ENCODE peak calls at places on chromosomes 5 and 9, in four cellular contexts. One of them, this sample, is unnamed.

GRCh38 chr9:89730715-89731114 is 125.9 kb downstream of the GADD45G start:
- DNase-seq in aorta: no peak
- DNase-seq in stimulated activated CD4-positive, alpha-beta T cell treated with anti-CD3 and anti-CD28 coated beads, Interleukin-4, amount 100 ng/mL, for 1 hour: no peak
- DNase-seq in posterior cingulate gyrus: no peak
- DNase-seq in this sample: no peak

GRCh38 chr9:88741335-88741734 is 206.4 kb downstream of the NXNL2 start:
- DNase-seq in aorta: no peak
- DNase-seq in stimulated activated CD4-positive, alpha-beta T cell treated with anti-CD3 and anti-CD28 coated beads, Interleukin-4, amount 100 ng/mL, for 1 hour: no peak
- DNase-seq in posterior cingulate gyrus: no peak
- DNase-seq in this sample: no peak

GRCh38 chr5:98510111-98510510 is 263.4 kb upstream of the RGMB start:
- DNase-seq in aorta: no peak
- DNase-seq in posterior cingulate gyrus: peak
- DNase-seq in stimulated activated CD4-positive, alpha-beta T cell treated with anti-CD3 and anti-CD28 coated beads, Interleukin-4, amount 100 ng/mL, for 1 hour: no peak
- DNase-seq in this sample: no peak

GRCh38 chr5:35354751-35355150 is 124.5 kb upstream of the PRLR start:
- DNase-seq in posterior cingulate gyrus: no peak
- DNase-seq in aorta: no peak
- DNase-seq in stimulated activated CD4-positive, alpha-beta T cell treated with anti-CD3 and anti-CD28 coated beads, Interleukin-4, amount 100 ng/mL, for 1 hour: no peak
- DNase-seq in this sample: no peak

GRCh38 chr5:114581136-114581535 is 219.3 kb downstream of the KCNN2 start:
- DNase-seq in aorta: no peak
- DNase-seq in posterior cingulate gyrus: no peak
- DNase-seq in stimulated activated CD4-positive, alpha-beta T cell treated with anti-CD3 and anti-CD28 coated beads, Interleukin-4, amount 100 ng/mL, for 1 hour: no peak
- DNase-seq in this sample: no peak

GRCh38 chr9:6230037-6230778 is 14.6 kb downstream of the IL33 start:
- DNase-seq in posterior cingulate gyrus: no peak
- DNase-seq in stimulated activated CD4-positive, alpha-beta T cell treated with anti-CD3 and anti-CD28 coated beads, Interleukin-4, amount 100 ng/mL, for 1 hour: no peak
- DNase-seq in aorta: peak
- DNase-seq in this sample: no peak

GRCh38 chr5:11903121-11903613 is 1.1 kb downstream of the CTNND2 start:
- DNase-seq in stimulated activated CD4-positive, alpha-beta T cell treated with anti-CD3 and anti-CD28 coated beads, Interleukin-4, amount 100 ng/mL, for 1 hour: no peak
- DNase-seq in posterior cingulate gyrus: no peak
- DNase-seq in aorta: no peak
- DNase-seq in this sample: no peak

GRCh38 chr9:137276757-137277328 is 683 bp upstream of the TOR4A start:
- DNase-seq in stimulated activated CD4-positive, alpha-beta T cell treated with anti-CD3 and anti-CD28 coated beads, Interleukin-4, amount 100 ng/mL, for 1 hour: no peak
- DNase-seq in posterior cingulate gyrus: no peak
- DNase-seq in aorta: peak
- DNase-seq in this sample: no peak

GRCh38 chr9:94861589-94862241 is 135.2 kb downstream of the AOPEP start:
- DNase-seq in stimulated activated CD4-positive, alpha-beta T cell treated with anti-CD3 and anti-CD28 coated beads, Interleukin-4, amount 100 ng/mL, for 1 hour: no peak
- DNase-seq in aorta: no peak
- DNase-seq in posterior cingulate gyrus: no peak
- DNase-seq in this sample: no peak

GRCh38 chr9:23041466-23041865 is 594.8 kb downstream of the DMRTA1 start:
- DNase-seq in posterior cingulate gyrus: no peak
- DNase-seq in aorta: no peak
- DNase-seq in stimulated activated CD4-positive, alpha-beta T cell treated with anti-CD3 and anti-CD28 coated beads, Interleukin-4, amount 100 ng/mL, for 1 hour: no peak
- DNase-seq in this sample: no peak

GRCh38 chr9:136853596-136854112 is 1.5 kb downstream of the MAMDC4 start:
- DNase-seq in posterior cingulate gyrus: peak
- DNase-seq in aorta: peak
- DNase-seq in stimulated activated CD4-positive, alpha-beta T cell treated with anti-CD3 and anti-CD28 coated beads, Interleukin-4, amount 100 ng/mL, for 1 hour: no peak
- DNase-seq in this sample: peak

GRCh38 chr5:106966686-106967315 is 703.9 kb downstream of the EFNA5 start:
- DNase-seq in aorta: no peak
- DNase-seq in posterior cingulate gyrus: no peak
- DNase-seq in stimulated activated CD4-positive, alpha-beta T cell treated with anti-CD3 and anti-CD28 coated beads, Interleukin-4, amount 100 ng/mL, for 1 hour: no peak
- DNase-seq in this sample: no peak

GRCh38 chr9:129283290-129283691 is 105.2 kb upstream of the IER5L start:
- DNase-seq in stimulated activated CD4-positive, alpha-beta T cell treated with anti-CD3 and anti-CD28 coated beads, Interleukin-4, amount 100 ng/mL, for 1 hour: no peak
- DNase-seq in aorta: no peak
- DNase-seq in posterior cingulate gyrus: peak
- DNase-seq in this sample: no peak

GRCh38 chr5:53983568-53984465 is 326.6 kb downstream of the ARL15 start:
- DNase-seq in stimulated activated CD4-positive, alpha-beta T cell treated with anti-CD3 and anti-CD28 coated beads, Interleukin-4, amount 100 ng/mL, for 1 hour: no peak
- DNase-seq in aorta: no peak
- DNase-seq in posterior cingulate gyrus: no peak
- DNase-seq in this sample: no peak

GRCh38 chr5:36393656-36394438 is 92.1 kb upstream of the RANBP3L start:
- DNase-seq in stimulated activated CD4-positive, alpha-beta T cell treated with anti-CD3 and anti-CD28 coated beads, Interleukin-4, amount 100 ng/mL, for 1 hour: no peak
- DNase-seq in aorta: no peak
- DNase-seq in posterior cingulate gyrus: no peak
- DNase-seq in this sample: no peak

GRCh38 chr5:93717162-93717561 is 24.2 kb downstream of the POU5F2 start:
- DNase-seq in aorta: peak
- DNase-seq in posterior cingulate gyrus: no peak
- DNase-seq in stimulated activated CD4-positive, alpha-beta T cell treated with anti-CD3 and anti-CD28 coated beads, Interleukin-4, amount 100 ng/mL, for 1 hour: no peak
- DNase-seq in this sample: no peak

GRCh38 chr5:74402553-74402952 is 238.0 kb downstream of the ENC1 start:
- DNase-seq in aorta: no peak
- DNase-seq in stimulated activated CD4-positive, alpha-beta T cell treated with anti-CD3 and anti-CD28 coated beads, Interleukin-4, amount 100 ng/mL, for 1 hour: no peak
- DNase-seq in posterior cingulate gyrus: no peak
- DNase-seq in this sample: no peak

GRCh38 chr5:102670224-102670836 is 84.8 kb upstream of the PAM start:
- DNase-seq in aorta: no peak
- DNase-seq in posterior cingulate gyrus: no peak
- DNase-seq in stimulated activated CD4-positive, alpha-beta T cell treated with anti-CD3 and anti-CD28 coated beads, Interleukin-4, amount 100 ng/mL, for 1 hour: no peak
- DNase-seq in this sample: no peak

GRCh38 chr9:134139081-134139480 is 3.2 kb downstream of the WDR5 start:
- DNase-seq in posterior cingulate gyrus: no peak
- DNase-seq in aorta: no peak
- DNase-seq in stimulated activated CD4-positive, alpha-beta T cell treated with anti-CD3 and anti-CD28 coated beads, Interleukin-4, amount 100 ng/mL, for 1 hour: no peak
- DNase-seq in this sample: no peak

GRCh38 chr5:52134013-52134650 is 653.6 kb upstream of the ITGA1 start:
- DNase-seq in posterior cingulate gyrus: no peak
- DNase-seq in stimulated activated CD4-positive, alpha-beta T cell treated with anti-CD3 and anti-CD28 coated beads, Interleukin-4, amount 100 ng/mL, for 1 hour: no peak
- DNase-seq in aorta: no peak
- DNase-seq in this sample: no peak

GRCh38 chr5:1997640-1998347 is 115.1 kb upstream of the IRX4 start:
- DNase-seq in posterior cingulate gyrus: no peak
- DNase-seq in aorta: no peak
- DNase-seq in stimulated activated CD4-positive, alpha-beta T cell treated with anti-CD3 and anti-CD28 coated beads, Interleukin-4, amount 100 ng/mL, for 1 hour: no peak
- DNase-seq in this sample: no peak

GRCh38 chr5:85512896-85513295 is 1104.8 kb upstream of the COX7C start:
- DNase-seq in stimulated activated CD4-positive, alpha-beta T cell treated with anti-CD3 and anti-CD28 coated beads, Interleukin-4, amount 100 ng/mL, for 1 hour: no peak
- DNase-seq in posterior cingulate gyrus: peak
- DNase-seq in aorta: no peak
- DNase-seq in this sample: no peak

GRCh38 chr9:93130861-93131481 is 3.1 kb downstream of the NINJ1 start:
- DNase-seq in posterior cingulate gyrus: no peak
- DNase-seq in aorta: peak
- DNase-seq in stimulated activated CD4-positive, alpha-beta T cell treated with anti-CD3 and anti-CD28 coated beads, Interleukin-4, amount 100 ng/mL, for 1 hour: no peak
- DNase-seq in this sample: no peak

GRCh38 chr5:158958048-158958994 is 141.4 kb downstream of the EBF1 start:
- DNase-seq in posterior cingulate gyrus: no peak
- DNase-seq in stimulated activated CD4-positive, alpha-beta T cell treated with anti-CD3 and anti-CD28 coated beads, Interleukin-4, amount 100 ng/mL, for 1 hour: no peak
- DNase-seq in aorta: no peak
- DNase-seq in this sample: no peak

GRCh38 chr9:95516221-95516735 is 493 bp downstream of the PTCH1 start:
- DNase-seq in stimulated activated CD4-positive, alpha-beta T cell treated with anti-CD3 and anti-CD28 coated beads, Interleukin-4, amount 100 ng/mL, for 1 hour: peak
- DNase-seq in posterior cingulate gyrus: no peak
- DNase-seq in aorta: no peak
- DNase-seq in this sample: peak

GRCh38 chr9:134707031-134707680 is 65.6 kb downstream of the COL5A1 start:
- DNase-seq in posterior cingulate gyrus: no peak
- DNase-seq in aorta: peak
- DNase-seq in stimulated activated CD4-positive, alpha-beta T cell treated with anti-CD3 and anti-CD28 coated beads, Interleukin-4, amount 100 ng/mL, for 1 hour: no peak
- DNase-seq in this sample: no peak

GRCh38 chr5:68381060-68381459 is 165.5 kb downstream of the PIK3R1 start:
- DNase-seq in aorta: no peak
- DNase-seq in posterior cingulate gyrus: no peak
- DNase-seq in stimulated activated CD4-positive, alpha-beta T cell treated with anti-CD3 and anti-CD28 coated beads, Interleukin-4, amount 100 ng/mL, for 1 hour: no peak
- DNase-seq in this sample: no peak

GRCh38 chr5:157477814-157478494 is 17.9 kb downstream of the NIPAL4 start:
- DNase-seq in stimulated activated CD4-positive, alpha-beta T cell treated with anti-CD3 and anti-CD28 coated beads, Interleukin-4, amount 100 ng/mL, for 1 hour: no peak
- DNase-seq in aorta: no peak
- DNase-seq in posterior cingulate gyrus: no peak
- DNase-seq in this sample: no peak

GRCh38 chr9:79341561-79341960 is 230.2 kb upstream of the TLE4 start:
- DNase-seq in aorta: no peak
- DNase-seq in stimulated activated CD4-positive, alpha-beta T cell treated with anti-CD3 and anti-CD28 coated beads, Interleukin-4, amount 100 ng/mL, for 1 hour: no peak
- DNase-seq in posterior cingulate gyrus: no peak
- DNase-seq in this sample: no peak

GRCh38 chr9:94799578-94800264 is 73.2 kb downstream of the AOPEP start:
- DNase-seq in stimulated activated CD4-positive, alpha-beta T cell treated with anti-CD3 and anti-CD28 coated beads, Interleukin-4, amount 100 ng/mL, for 1 hour: no peak
- DNase-seq in aorta: no peak
- DNase-seq in posterior cingulate gyrus: no peak
- DNase-seq in this sample: no peak

GRCh38 chr5:159504857-159505304 is 174.6 kb upstream of the IL12B start:
- DNase-seq in posterior cingulate gyrus: no peak
- DNase-seq in aorta: no peak
- DNase-seq in stimulated activated CD4-positive, alpha-beta T cell treated with anti-CD3 and anti-CD28 coated beads, Interleukin-4, amount 100 ng/mL, for 1 hour: no peak
- DNase-seq in this sample: no peak